ENCODE peak calls at places on chromosomes 7 and 10, in six cellular contexts. G is EH; N is stomach; U is mucosa of descending colon; J is stimulated activated CD4-positive, alpha-beta T cell treated with anti-CD3 and anti-CD28 coated beads, Interleukin-2, amount 100 ng/mL, for 48 hours; P is CD4-positive, alpha-beta T cell. B is an unnamed sample.

GRCh38 chr7:156612930-156613329 is 27.6 kb upstream of the RNF32 start:
- DNase-seq in N (no peak), G (no peak), U (no peak), J (peak), P (peak), B (no peak)

GRCh38 chr7:80736371-80736770 is 97.9 kb downstream of the CD36 start:
- DNase-seq in J (no peak), N (no peak), G (no peak), P (no peak), U (no peak), B (no peak)

GRCh38 chr10:19819419-19820033 is 3.3 kb downstream of the PLXDC2 start:
- DNase-seq in U (peak), J (no peak), G (peak), P (no peak), N (no peak), B (peak)

GRCh38 chr10:129963831-129964501 is at the start of gene EBF3:
- DNase-seq in P (peak), J (no peak), N (peak), G (peak), U (peak), B (no peak)

GRCh38 chr7:151862606-151863381 is 14.1 kb downstream of the PRKAG2 start:
- DNase-seq in U (no peak), G (no peak), N (no peak), J (no peak), P (no peak), B (no peak)

GRCh38 chr7:73995330-73995729 is 32.6 kb upstream of the ELN start:
- DNase-seq in J (no peak), G (peak), N (no peak), P (no peak), U (peak), B (peak)

GRCh38 chr10:26384600-26384999 is 53.5 kb upstream of the APBB1IP start:
- DNase-seq in U (no peak), G (no peak), N (no peak), J (no peak), P (no peak), B (no peak)

GRCh38 chr7:94620703-94621118 is 35.2 kb downstream of the SGCE start:
- DNase-seq in J (peak), P (peak), G (peak), N (peak), U (peak), B (peak)

GRCh38 chr10:103658049-103658577 is 164.6 kb downstream of the NEURL1 start:
- DNase-seq in P (no peak), U (no peak), N (no peak), J (no peak), G (no peak), B (no peak)

GRCh38 chr10:1035201-1035600 is 9.5 kb upstream of the IDI2 start:
- DNase-seq in U (no peak), N (no peak), G (peak), J (no peak), P (no peak), B (no peak)

GRCh38 chr7:39172137-39172536 is 194.4 kb downstream of the POU6F2 start:
- DNase-seq in U (no peak), G (no peak), P (no peak), J (no peak), N (no peak), B (no peak)

GRCh38 chr10:30270247-30270646 is 78.8 kb downstream of the MTPAP start:
- DNase-seq in U (no peak), N (no peak), P (no peak), J (no peak), G (peak), B (no peak)

GRCh38 chr7:17971392-17971791 is 31.1 kb upstream of the SNX13 start:
- DNase-seq in J (no peak), U (no peak), N (no peak), G (peak), P (no peak), B (peak)

GRCh38 chr7:103990991-103991390 is 1.5 kb upstream of the RELN start:
- DNase-seq in P (no peak), N (no peak), J (no peak), G (no peak), U (no peak), B (no peak)

GRCh38 chr10:26488344-26488743 is 50.2 kb downstream of the APBB1IP start:
- DNase-seq in G (peak), N (no peak), P (no peak), J (no peak), U (no peak), B (peak)

GRCh38 chr7:149776305-149776704 is 2.9 kb upstream of the ZNF467 start:
- DNase-seq in N (peak), P (no peak), G (peak), J (no peak), U (peak), B (no peak)

GRCh38 chr10:33643042-33643441 is 308.6 kb upstream of the NRP1 start:
- DNase-seq in J (no peak), G (peak), U (no peak), P (no peak), N (no peak), B (peak)

GRCh38 chr10:13769926-13770325 is 183.2 kb downstream of the PRPF18 start:
- DNase-seq in N (no peak), P (no peak), J (no peak), G (peak), U (no peak), B (peak)

GRCh38 chr10:114017266-114017665 is 26.4 kb upstream of the ADRB1 start:
- DNase-seq in G (no peak), U (no peak), N (no peak), J (no peak), P (no peak), B (no peak)

GRCh38 chr10:68470300-68470699 is 1.5 kb downstream of the DNA2 start:
- DNase-seq in U (no peak), G (no peak), P (no peak), N (no peak), J (no peak), B (no peak)

GRCh38 chr7:158272509-158273137 is 315.0 kb downstream of the PTPRN2 start:
- DNase-seq in J (no peak), U (no peak), N (no peak), G (no peak), P (no peak), B (no peak)

GRCh38 chr7:774161-775109 is 47.4 kb upstream of the PRKAR1B start:
- DNase-seq in P (peak), G (peak), N (peak), J (peak), U (peak), B (no peak)

GRCh38 chr7:101542527-101543241 is 86.4 kb downstream of the MYL10 start:
- DNase-seq in U (peak), G (peak), N (peak), P (peak), J (peak), B (no peak)

GRCh38 chr7:16203065-16203464 is 218.3 kb downstream of the CRPPA start:
- DNase-seq in G (no peak), J (no peak), U (peak), N (no peak), P (no peak), B (no peak)